ENCODE peak calls at places on chromosomes 7 and 10, in ten cellular contexts. U, F, T, D, W, L, N, Q, Y and H are unnamed samples.

GRCh38 chr10:108411181-108411580 is 1246.7 kb upstream of the SORCS1 start:
- DNase-seq in U (no peak), F (no peak), T (no peak), D (no peak), W (no peak), L (no peak), N (peak; percentile 24), Q (no peak), Y (no peak), H (no peak)

GRCh38 chr7:22195402-22195801 is 161.6 kb downstream of the RAPGEF5 start:
- DNase-seq in U (no peak), F (no peak), T (no peak), D (no peak), W (no peak), L (no peak), N (no peak), Q (no peak), Y (no peak), H (no peak)

GRCh38 chr10:93435061-93435491 is 47.1 kb downstream of the MYOF start:
- DNase-seq in U (no peak), F (no peak), T (no peak), D (no peak), W (no peak), L (no peak), N (no peak), Q (no peak), Y (no peak), H (no peak)

GRCh38 chr7:45082831-45083331 is 5.9 kb downstream of the NACAD start:
- DNase-seq in U (no peak), F (no peak), T (no peak), D (no peak), W (no peak), L (no peak), N (peak; percentile 32), Q (no peak), Y (no peak), H (no peak)

GRCh38 chr7:55534916-55535636 is 37.2 kb downstream of the VOPP1 start:
- DNase-seq in U (no peak), F (no peak), T (no peak), D (no peak), W (no peak), L (no peak), N (no peak), Q (no peak), Y (no peak), H (no peak)

GRCh38 chr10:47134166-47134565 is 165.8 kb upstream of the GDF10 start:
- DNase-seq in U (no peak), F (no peak), T (no peak), D (no peak), W (no peak), L (no peak), N (no peak), Q (no peak), Y (no peak), H (no peak)

GRCh38 chr7:114484226-114484625 is 69.6 kb downstream of the FOXP2 start:
- DNase-seq in U (no peak), F (no peak), T (no peak), D (no peak), W (no peak), L (no peak), N (no peak), Q (no peak), Y (no peak), H (no peak)

GRCh38 chr7:87479951-87480350 is 4.5 kb upstream of the ABCB4 start:
- DNase-seq in U (no peak), F (no peak), T (peak; percentile 49), D (no peak), W (no peak), L (no peak), N (peak; percentile 15), Q (no peak), Y (no peak), H (no peak)

GRCh38 chr7:55893940-55894339 is 6.7 kb downstream of the ZNF713 start:
- DNase-seq in U (no peak), F (no peak), T (no peak), D (no peak), W (no peak), L (no peak), N (no peak), Q (no peak), Y (no peak), H (no peak)

GRCh38 chr10:58756126-58756525 is 243.5 kb downstream of the BICC1 start:
- DNase-seq in U (no peak), F (no peak), T (no peak), D (no peak), W (no peak), L (no peak), N (peak; percentile 71), Q (peak; percentile 74), Y (no peak), H (no peak)

GRCh38 chr7:36409180-36409579 is 19.5 kb downstream of the ANLN start:
- DNase-seq in U (no peak), F (no peak), T (no peak), D (no peak), W (no peak), L (no peak), N (no peak), Q (no peak), Y (no peak), H (no peak)

GRCh38 chr10:129971381-129972144 is 7.5 kb upstream of the EBF3 start:
- DNase-seq in U (peak; percentile 53), F (peak; percentile 29), T (no peak), D (peak; percentile 40), W (peak; percentile 53), L (peak; percentile 32), N (peak; percentile 34), Q (peak; percentile 22), Y (peak; percentile 60), H (no peak)

GRCh38 chr7:108109216-108109908 is 20.8 kb downstream of the LAMB4 start:
- DNase-seq in U (no peak), F (no peak), T (no peak), D (peak; percentile 20), W (no peak), L (peak; percentile 9), N (peak; percentile 37), Q (no peak), Y (no peak), H (peak; percentile 21)

GRCh38 chr10:18164093-18164492 is 23.9 kb downstream of the CACNB2 start:
- DNase-seq in U (no peak), F (no peak), T (no peak), D (no peak), W (no peak), L (no peak), N (peak; percentile 91), Q (peak; percentile 91), Y (no peak), H (no peak)

GRCh38 chr7:25968205-25968993 is 183.6 kb upstream of the NFE2L3 start:
- DNase-seq in U (no peak), F (no peak), T (no peak), D (no peak), W (no peak), L (no peak), N (peak; percentile 15), Q (no peak), Y (no peak), H (no peak)

GRCh38 chr7:138125598-138126111 is 49.4 kb downstream of the AKR1D1 start:
- DNase-seq in U (no peak), F (no peak), T (peak; percentile 62), D (no peak), W (no peak), L (peak; percentile 40), N (peak; percentile 78), Q (peak; percentile 6), Y (no peak), H (no peak)

GRCh38 chr10:79073784-79074432 is 5.1 kb downstream of the ZMIZ1 start:
- DNase-seq in U (no peak), F (peak; percentile 68), T (peak; percentile 89), D (peak; percentile 40), W (peak; percentile 92), L (no peak), N (peak; percentile 89), Q (peak; percentile 76), Y (peak; percentile 58), H (no peak)

GRCh38 chr7:97004237-97004930 is 969 bp upstream of the DLX6 start:
- DNase-seq in U (no peak), F (no peak), T (no peak), D (no peak), W (no peak), L (no peak), N (peak; percentile 29), Q (no peak), Y (no peak), H (no peak)

GRCh38 chr7:7861211-7861633 is 107.4 kb upstream of the GLCCI1 start:
- DNase-seq in U (no peak), F (no peak), T (no peak), D (peak; percentile 42), W (no peak), L (no peak), N (peak; percentile 75), Q (peak; percentile 87), Y (no peak), H (peak; percentile 7)

GRCh38 chr7:45574521-45575500 is 643 bp downstream of the ADCY1 start:
- DNase-seq in U (peak; percentile 64), F (no peak), T (no peak), D (peak; percentile 75), W (no peak), L (no peak), N (peak; percentile 27), Q (peak; percentile 49), Y (peak; percentile 35), H (no peak)

GRCh38 chr7:151768805-151769188 is 108.1 kb downstream of the PRKAG2 start:
- DNase-seq in U (no peak), F (no peak), T (no peak), D (no peak), W (no peak), L (no peak), N (no peak), Q (no peak), Y (no peak), H (no peak)

GRCh38 chr10:8041284-8042031 is 13.0 kb upstream of the GATA3 start:
- DNase-seq in U (no peak), F (no peak), T (no peak), D (no peak), W (no peak), L (no peak), N (no peak), Q (no peak), Y (no peak), H (no peak)

GRCh38 chr7:138980575-138981285 is 459 bp downstream of the KIAA1549 start:
- DNase-seq in U (peak; percentile 38), F (peak; percentile 20), T (no peak), D (no peak), W (no peak), L (peak; percentile 2), N (peak; percentile 14), Q (no peak), Y (peak; percentile 19), H (no peak)

GRCh38 chr7:150668472-150668911 is 17.0 kb upstream of the GIMAP2 start:
- DNase-seq in U (no peak), F (no peak), T (no peak), D (no peak), W (no peak), L (no peak), N (no peak), Q (no peak), Y (no peak), H (no peak)

GRCh38 chr10:102665904-102666509 is 21.7 kb downstream of the TRIM8 start:
- DNase-seq in U (no peak), F (no peak), T (no peak), D (no peak), W (no peak), L (no peak), N (no peak), Q (no peak), Y (no peak), H (no peak)

GRCh38 chr10:105183506-105183905 is 542.4 kb downstream of the SORCS3 start:
- DNase-seq in U (no peak), F (no peak), T (no peak), D (no peak), W (no peak), L (peak; percentile 5), N (no peak), Q (no peak), Y (no peak), H (no peak)

GRCh38 chr10:110617455-110618162 is 26.5 kb upstream of the RBM20 start:
- DNase-seq in U (no peak), F (no peak), T (no peak), D (peak; percentile 52), W (no peak), L (no peak), N (no peak), Q (no peak), Y (no peak), H (no peak)

GRCh38 chr7:30596043-30596641 is 1.5 kb downstream of the GARS1 start:
- DNase-seq in U (no peak), F (no peak), T (no peak), D (peak; percentile 25), W (peak; percentile 51), L (no peak), N (peak; percentile 34), Q (peak; percentile 41), Y (no peak), H (no peak)